ENCODE peak calls at places on chromosomes 1 and 21, in four cellular contexts. S is mesendoderm, Q is left ventricle myocardium inferior, M is OCI-LY7. H is an unnamed sample. For H3K4me1, the result is how much of the 10 kb centered on the place peaks cover.

GRCh38 chr1:221708987-221709386 is 32.9 kb downstream of the DUSP10 start:
- DNase-seq in S (peak), Q (no peak), M (no peak), H (no peak)

GRCh38 chr1:55055951-55056631 is 16.7 kb downstream of the PCSK9 start:
- DNase-seq in S (no peak), Q (no peak), M (no peak), H (no peak)

GRCh38 chr21:33968082-33968997 is 52.7 kb upstream of the ATP5PO start:
- DNase-seq in S (peak), Q (no peak), M (peak), H (no peak)

GRCh38 chr1:198068280-198068679 is 88.5 kb upstream of the NEK7 start:
- DNase-seq in S (no peak), Q (no peak), M (no peak), H (no peak)

GRCh38 chr21:25283720-25284119 is 323.6 kb downstream of the MRPL39 start:
- DNase-seq in S (peak), Q (no peak), M (peak), H (no peak)

GRCh38 chr1:5338466-5338865 is 653.8 kb downstream of the NPHP4 start:
- DNase-seq in S (no peak), Q (no peak), M (no peak), H (no peak)

GRCh38 chr1:46181343-46182260 is 5.3 kb upstream of the P3R3URF start:
- DNase-seq in S (no peak), Q (no peak), M (no peak), H (peak)

GRCh38 chr1:16612332-16613172 is 812 bp downstream of the NBPF1 start:
- DNase-seq in S (peak), Q (peak), M (peak), H (peak)

GRCh38 chr21:28509031-28509430 is 483.6 kb downstream of the LTN1 start:
- DNase-seq in S (peak), Q (no peak), M (no peak), H (no peak)

GRCh38 chr1:44327679-44328491 is 27.2 kb downstream of the ERI3 start:
- DNase-seq in S (peak), Q (peak), M (no peak), H (peak)

GRCh38 chr1:170030212-170030611 is 44.3 kb downstream of the KIFAP3 start:
- DNase-seq in S (no peak), Q (no peak), M (no peak), H (no peak)

GRCh38 chr1:112522621-112523020 is 13.9 kb downstream of the WNT2B start:
- DNase-seq in S (peak), Q (no peak), M (no peak), H (no peak)

GRCh38 chr1:197924516-197925123 is 7.4 kb downstream of the LHX9 start:
- DNase-seq in S (peak), Q (no peak), M (peak), H (no peak)

GRCh38 chr1:100009458-100009857 is 39.7 kb downstream of the SLC35A3 start:
- DNase-seq in S (peak), Q (no peak), M (no peak), H (no peak)

GRCh38 chr21:36097427-36098230 is 27.8 kb downstream of the CBR1 start:
- DNase-seq in S (no peak), Q (no peak), M (no peak), H (no peak)

GRCh38 chr1:203480525-203481084 is 5.0 kb downstream of the PRELP start:
- DNase-seq in S (peak), Q (peak), M (peak), H (peak)
- H3K4me1 ChIP-seq in S (under half), Q (under half), M (under half), H (under half)

GRCh38 chr1:225774276-225775147 is 3.1 kb upstream of the SRP9 start:
- DNase-seq in S (no peak), Q (no peak), M (no peak), H (no peak)
- H3K27ac ChIP-seq in S (no peak), Q (no peak), M (no peak), H (no peak)

GRCh38 chr1:161216945-161217712 is 2.0 kb downstream of the FCER1G start:
- DNase-seq in S (no peak), Q (no peak), M (peak), H (peak)
- H3K4me3 ChIP-seq in S (no peak), Q (peak), M (peak), H (no peak)

GRCh38 chr1:201502511-201502857 is 4.4 kb downstream of the CSRP1 start:
- DNase-seq in S (no peak), Q (no peak), M (no peak), H (no peak)
- H3K4me1 ChIP-seq in S (under half), Q (half or more), M (half or more), H (under half)

DNA sequence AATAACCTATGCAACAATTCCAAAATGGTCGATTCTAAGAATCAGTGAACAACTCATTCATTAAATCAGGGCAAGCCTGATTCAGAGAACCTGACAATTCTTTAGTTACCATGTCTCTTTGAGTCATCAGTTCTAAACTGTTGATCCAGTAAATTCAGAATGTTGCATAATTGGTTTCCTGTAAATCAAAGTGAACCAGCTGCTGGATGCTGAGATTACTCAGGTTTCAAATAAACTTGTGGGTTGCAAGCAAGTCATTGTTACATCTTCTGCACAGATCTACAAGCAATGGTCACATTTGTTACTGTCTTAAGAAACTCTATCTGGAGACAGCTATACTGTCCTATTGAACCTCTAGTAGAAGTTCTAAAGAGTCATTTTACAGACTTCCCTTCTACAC is 16.5 kb downstream of the PLA2G2D start:
- DNase-seq in S (no peak), Q (no peak), M (no peak), H (no peak)
- H3K27ac ChIP-seq in S (no peak), Q (no peak), M (no peak), H (no peak)

GRCh38 chr1:94248956-94249688 is 11.7 kb upstream of the ARHGAP29 start:
- DNase-seq in S (no peak), Q (no peak), M (no peak), H (no peak)

GRCh38 chr1:94245747-94246438 is 8.5 kb upstream of the ARHGAP29 start:
- DNase-seq in S (no peak), Q (no peak), M (no peak), H (no peak)

GRCh38 chr1:94244816-94245215 is 7.4 kb upstream of the ARHGAP29 start:
- DNase-seq in S (no peak), Q (no peak), M (no peak), H (no peak)

GRCh38 chr1:94246692-94247145 is 9.3 kb upstream of the ARHGAP29 start:
- DNase-seq in S (peak), Q (no peak), M (no peak), H (no peak)

GRCh38 chr1:94247146-94248094 is 10.0 kb upstream of the ARHGAP29 start:
- DNase-seq in S (peak), Q (peak), M (no peak), H (peak)
- H3K4me3 ChIP-seq in S (peak), Q (peak), M (no peak), H (peak)

GRCh38 chr1:230085178-230085515 is 18.1 kb downstream of the GALNT2 start:
- DNase-seq in S (no peak), Q (no peak), M (no peak), H (no peak)
- H3K4me1 ChIP-seq in S (under half), Q (half or more), M (under half), H (under half)

DNA sequence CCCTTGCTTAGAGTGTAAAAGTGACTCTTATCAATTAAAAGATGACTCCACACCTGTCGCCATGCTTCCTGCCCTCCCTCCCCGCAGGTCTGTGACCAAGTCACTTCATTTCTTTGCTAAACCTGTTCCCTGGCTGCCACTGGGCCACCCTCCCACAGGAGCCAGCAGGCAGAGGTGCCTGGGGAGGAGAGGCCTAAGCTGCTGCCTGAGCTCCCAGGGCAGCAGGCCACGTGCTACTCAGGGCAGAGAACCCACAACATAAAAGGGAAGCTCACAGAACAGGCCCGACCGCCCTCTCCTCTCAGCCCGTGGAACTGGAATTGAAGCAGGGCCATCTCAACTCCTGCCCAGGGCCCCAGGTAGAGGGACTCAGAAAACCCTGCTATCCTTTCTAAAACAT is 4.9 kb downstream of the C1orf198 start:
- DNase-seq in S (peak), Q (peak), M (peak), H (no peak)
- H3K27ac ChIP-seq in S (no peak), Q (peak), M (no peak), H (peak)

GRCh38 chr1:39690943-39691382 is 270 bp downstream of the HPCAL4 start:
- DNase-seq in S (no peak), Q (no peak), M (no peak), H (no peak)
- H3K4me3 ChIP-seq in S (no peak), Q (peak), M (peak), H (no peak)